ENCODE peak calls at places on chromosomes 1 and 21, in nine cellular contexts. N is left lung, S is neural progenitor cell, C is lower lobe of right lung, K is ascending aorta, Q is DND-41, H is SK-N-SH, W is thoracic aorta, I is hepatocyte. L is an unnamed sample. For H3K4me1 and H3K9me3, the result is how much of the 10 kb centered on the place peaks cover.

GRCh38 chr21:46401186-46401910 is 57.3 kb upstream of the DIP2A start:
- DNase-seq in C (peak), S (no peak), N (no peak), W (no peak), Q (no peak), K (no peak), H (no peak), I (no peak), L (no peak)

GRCh38 chr1:157151506-157151905 is 13.3 kb upstream of the ETV3 start:
- DNase-seq in N (no peak), W (no peak), I (no peak), S (no peak), C (no peak), K (no peak), H (no peak), Q (no peak), L (no peak)

GRCh38 chr1:172382406-172382805 is 38.1 kb upstream of the C1orf105 start:
- DNase-seq in C (no peak), W (no peak), Q (no peak), N (no peak), S (no peak), K (no peak), I (no peak), H (no peak), L (no peak)

GRCh38 chr1:206469933-206470691 is at the start of gene IKBKE:
- DNase-seq in N (peak), H (no peak), I (peak), C (peak), K (no peak), W (no peak), S (peak), Q (peak), L (peak)

GRCh38 chr1:230772457-230773395 is 25.5 kb downstream of the CAPN9 start:
- DNase-seq in H (peak), Q (no peak), N (no peak), I (peak), K (no peak), C (no peak), W (no peak), S (peak), L (no peak)

GRCh38 chr1:117605164-117605810 is 561 bp upstream of the TENT5C start:
- DNase-seq in I (no peak), K (no peak), S (peak), Q (no peak), N (no peak), C (peak), H (peak), W (no peak), L (no peak)

GRCh38 chr1:113401067-113401466 is 10.8 kb downstream of the MAGI3 start:
- DNase-seq in I (no peak), N (no peak), C (no peak), H (no peak), Q (no peak), S (no peak), K (no peak), W (no peak), L (no peak)

GRCh38 chr21:39062196-39062900 is 120.9 kb downstream of the PSMG1 start:
- DNase-seq in K (no peak), C (no peak), H (no peak), N (no peak), W (no peak), Q (no peak), I (no peak), S (no peak), L (no peak)

GRCh38 chr1:201518105-201518504 is 11.2 kb upstream of the CSRP1 start:
- DNase-seq in H (no peak), C (no peak), S (no peak), I (no peak), K (no peak), Q (no peak), N (no peak), W (no peak), L (no peak)

GRCh38 chr21:33028271-33028670 is 2.5 kb downstream of the OLIG2 start:
- DNase-seq in H (no peak), Q (no peak), W (no peak), N (no peak), K (no peak), C (no peak), S (no peak), I (no peak), L (no peak)

GRCh38 chr1:176696109-176696508 is 233.1 kb downstream of the PAPPA2 start:
- DNase-seq in K (no peak), H (no peak), I (peak), S (peak), W (no peak), N (peak), Q (peak), C (peak), L (no peak)

GRCh38 chr1:78071696-78072095 is 25.9 kb downstream of the GIPC2 start:
- DNase-seq in C (no peak), Q (no peak), W (no peak), K (no peak), S (no peak), I (no peak), N (no peak), H (no peak), L (no peak)

GRCh38 chr1:169776440-169776839 is 18.3 kb downstream of the METTL18 start:
- DNase-seq in S (no peak), C (no peak), H (no peak), N (no peak), K (no peak), W (no peak), I (no peak), Q (no peak), L (no peak)

GRCh38 chr1:204410764-204411450 is 710 bp downstream of the PPP1R15B start:
- DNase-seq in S (peak), I (peak), W (no peak), K (no peak), Q (peak), H (peak), N (no peak), C (peak), L (peak)

GRCh38 chr1:194654956-194655355 is 1468.5 kb upstream of the B3GALT2 start:
- DNase-seq in C (no peak), H (no peak), Q (no peak), N (no peak), W (no peak), K (no peak), S (no peak), I (no peak), L (no peak)

GRCh38 chr1:226563666-226564065 is 15.1 kb downstream of the STUM start:
- DNase-seq in N (no peak), K (no peak), Q (no peak), S (no peak), H (no peak), I (no peak), C (no peak), W (no peak), L (no peak)

GRCh38 chr1:61005572-61006386 is 76.6 kb upstream of the NFIA start:
- DNase-seq in K (no peak), C (no peak), Q (no peak), W (no peak), N (no peak), I (peak), S (peak), H (no peak), L (peak)

GRCh38 chr1:145982010-145982723 is 14.2 kb downstream of the TXNIP start:
- DNase-seq in Q (no peak), S (no peak), N (peak), K (no peak), C (no peak), W (no peak), I (no peak), H (no peak), L (no peak)

GRCh38 chr1:235075955-235076308 is 52.7 kb downstream of the TOMM20 start:
- DNase-seq in I (no peak), C (peak), S (no peak), K (no peak), H (no peak), W (no peak), Q (no peak), N (no peak), L (no peak)

GRCh38 chr1:229884765-229885164 is 182.3 kb upstream of the GALNT2 start:
- DNase-seq in I (no peak), H (peak), N (no peak), W (no peak), Q (peak), C (no peak), S (no peak), K (no peak), L (no peak)

GRCh38 chr1:41355356-41355755 is 5.9 kb upstream of the FOXO6 start:
- DNase-seq in K (no peak), I (no peak), Q (no peak), S (peak), W (no peak), C (no peak), N (no peak), H (no peak), L (no peak)

GRCh38 chr1:103142466-103142865 is 34.1 kb upstream of the COL11A1 start:
- DNase-seq in N (no peak), S (no peak), K (no peak), I (no peak), Q (no peak), C (no peak), W (no peak), H (no peak), L (no peak)

GRCh38 chr1:119984771-119985170 is 84.7 kb downstream of the NOTCH2 start:
- DNase-seq in K (no peak), S (no peak), C (no peak), W (no peak), H (no peak), N (no peak), Q (no peak), I (no peak), L (no peak)

GRCh38 chr1:90074137-90074536 is 79.2 kb downstream of the ZNF326 start:
- DNase-seq in W (no peak), C (no peak), Q (no peak), I (no peak), N (no peak), H (no peak), S (no peak), K (no peak), L (no peak)

GRCh38 chr21:33196956-33197374 is 32.8 kb upstream of the IFNAR2 start:
- DNase-seq in C (peak), K (no peak), N (peak), H (peak), W (no peak), Q (peak), S (peak), I (peak), L (peak)

GRCh38 chr1:119631433-119632102 is 16.5 kb downstream of the ZNF697 start:
- DNase-seq in W (peak), K (peak), I (peak), Q (no peak), N (peak), S (peak), H (peak), C (peak), L (peak)

GRCh38 chr1:27137022-27137542 is 17.8 kb downstream of the SLC9A1 start:
- DNase-seq in K (peak), N (peak), I (no peak), H (no peak), W (no peak), Q (peak), S (no peak), C (peak), L (no peak)

GRCh38 chr1:154608522-154609294 is 722 bp upstream of the ADAR start:
- DNase-seq in I (peak), K (no peak), H (peak), Q (peak), C (no peak), S (peak), N (peak), W (no peak), L (no peak)

GRCh38 chr1:20083178-20083944 is 13.4 kb downstream of the PLA2G5 start:
- DNase-seq in K (no peak), I (peak), H (no peak), Q (no peak), W (no peak), S (no peak), N (no peak), C (no peak), L (no peak)

GRCh38 chr1:204320413-204320812 is 39.3 kb downstream of the PLEKHA6 start:
- DNase-seq in Q (no peak), W (no peak), N (no peak), K (no peak), S (no peak), C (no peak), H (no peak), I (peak), L (no peak)

GRCh38 chr1:155934097-155934932 is at the start of gene KHDC4:
- DNase-seq in S (peak), N (peak), Q (peak), K (peak), I (peak), W (peak), C (peak), H (peak), L (peak)

GRCh38 chr1:9659328-9659727 is 7.8 kb downstream of the PIK3CD start:
- DNase-seq in Q (no peak), W (no peak), N (no peak), S (no peak), K (no peak), I (peak), C (no peak), H (no peak), L (no peak)

GRCh38 chr1:223421025-223421424 is 27.8 kb downstream of the CCDC185 start:
- DNase-seq in K (no peak), S (no peak), I (no peak), N (no peak), C (no peak), H (no peak), W (no peak), Q (no peak), L (no peak)

GRCh38 chr21:24658926-24659325 is 948.4 kb downstream of the MRPL39 start:
- DNase-seq in H (no peak), C (no peak), I (no peak), N (no peak), K (no peak), Q (no peak), W (no peak), S (no peak), L (no peak)

GRCh38 chr1:89425056-89425455 is 61.2 kb downstream of the GBP6 start:
- DNase-seq in H (no peak), S (no peak), Q (no peak), N (no peak), K (no peak), W (no peak), C (no peak), I (peak), L (no peak)

GRCh38 chr1:67144696-67145095 is 9.9 kb upstream of the C1orf141 start:
- DNase-seq in W (no peak), K (no peak), C (no peak), H (peak), N (no peak), I (no peak), S (no peak), Q (no peak), L (no peak)

DNA sequence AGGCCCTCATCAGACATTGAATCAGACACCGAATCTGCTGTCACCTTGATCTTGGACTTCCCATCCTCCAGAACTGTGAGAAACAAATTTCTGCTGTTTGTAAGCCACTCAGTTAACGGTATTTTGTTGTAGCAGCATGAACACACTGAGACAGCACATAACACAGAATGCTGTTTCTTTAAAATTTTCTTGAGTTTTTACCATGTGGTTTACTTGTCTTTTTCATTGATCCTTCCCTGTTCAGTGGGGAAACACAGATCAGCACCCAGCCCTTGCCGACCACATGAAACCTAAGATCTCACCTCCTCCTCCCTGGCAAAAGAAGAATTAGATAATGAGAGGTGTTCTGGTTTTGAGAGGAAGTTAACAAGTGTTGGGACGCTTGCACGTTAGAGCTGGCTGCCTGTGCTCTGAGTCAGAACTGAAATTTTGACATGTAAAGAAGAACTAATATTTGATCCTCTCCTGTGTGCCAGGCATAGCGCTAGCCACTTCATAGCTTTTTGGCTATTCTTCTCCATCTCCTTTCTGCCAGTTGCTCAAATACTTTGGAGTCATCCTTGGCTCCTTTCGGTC is 179.6 kb downstream of the DHRS3 start:
- DNase-seq in N (no peak), I (no peak), S (no peak), Q (peak), W (no peak), K (no peak), H (no peak), C (no peak), L (no peak)
- H3K4me1 ChIP-seq in N (under half), I (under half), S (under half), Q (under half), W (under half), K (under half), H (under half), C (half or more), L (under half)

GRCh38 chr1:239386453-239387303 is at the start of gene CHRM3:
- DNase-seq in S (peak), N (peak), C (peak), H (peak), K (no peak), I (peak), W (no peak), Q (no peak), L (no peak)
- TF ChIP-seq CTCF in S (peak), N (no peak), C (no peak), H (no peak), K (no peak), I (no peak), W (no peak), Q (no peak), L (no peak)

GRCh38 chr1:69244211-69244610 is 323.5 kb upstream of the LRRC7 start:
- DNase-seq in C (no peak), N (no peak), Q (no peak), W (no peak), K (no peak), I (no peak), S (peak), H (no peak), L (no peak)
- H3K9me3 ChIP-seq in C (under half), N (under half), Q (under half), W (under half), K (under half), I (under half), S (under half), H (under half), L (under half)

DNA sequence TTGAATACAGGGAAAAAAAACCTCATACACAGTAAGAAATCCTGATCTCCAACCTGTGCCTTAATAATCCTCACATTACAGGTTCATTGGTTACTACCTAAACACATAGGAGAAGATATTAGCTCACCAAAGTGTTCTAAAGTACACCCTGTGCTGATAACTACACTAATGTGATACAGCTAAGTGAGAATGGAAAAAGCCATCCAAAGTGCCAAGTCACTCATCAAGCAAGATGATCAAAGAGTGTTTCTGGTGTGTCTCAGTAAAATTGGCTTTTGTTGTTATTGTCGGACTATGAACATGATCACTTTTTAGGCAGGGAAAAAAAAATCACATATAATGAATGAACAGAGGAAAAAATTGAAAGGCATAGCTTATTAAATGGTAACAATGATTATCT is 31.4 kb downstream of the EPS15 start:
- DNase-seq in W (no peak), N (no peak), C (no peak), K (no peak), S (no peak), Q (no peak), I (no peak), H (no peak), L (no peak)
- H3K4me1 ChIP-seq in W (under half), N (under half), C (under half), K (under half), S (under half), Q (under half), I (under half), H (under half), L (under half)

GRCh38 chr1:227662933-227663332 is 72.2 kb downstream of the JMJD4 start:
- DNase-seq in C (no peak), W (no peak), K (no peak), Q (no peak), I (no peak), N (no peak), H (no peak), S (no peak), L (no peak)
- TF ChIP-seq CTCF in C (no peak), W (no peak), K (no peak), Q (no peak), I (no peak), N (no peak), H (no peak), S (no peak), L (no peak)

L was measured in breast epithelium.